ENCODE peak calls at places on chromosomes 2 and 18, in five cellular contexts. F is IMR-90, A is tibial artery, L is GM23338, R is cardiac muscle cell. C is an unnamed sample.

GRCh38 chr2:133651861-133652260 is 83.6 kb upstream of the NCKAP5 start:
- DNase-seq in F (no peak), A (no peak), L (no peak), R (no peak), C (no peak)

GRCh38 chr2:39399570-39399969 is 37.5 kb downstream of the MAP4K3 start:
- DNase-seq in F (no peak), A (no peak), L (no peak), R (no peak), C (no peak)

GRCh38 chr2:65177754-65178442 is 48.0 kb upstream of the RAB1A start:
- DNase-seq in F (no peak), A (no peak), L (no peak), R (peak), C (no peak)

GRCh38 chr18:74217476-74218143 is 69.3 kb downstream of the TIMM21 start:
- DNase-seq in F (no peak), A (no peak), L (no peak), R (no peak), C (no peak)

GRCh38 chr18:28198588-28198987 is 21.7 kb upstream of the CDH2 start:
- DNase-seq in F (no peak), A (no peak), L (no peak), R (no peak), C (no peak)

GRCh38 chr2:153864022-153864421 is 7.7 kb upstream of the GALNT13 start:
- DNase-seq in F (no peak), A (no peak), L (peak), R (peak), C (no peak)

GRCh38 chr2:68463287-68463877 is 3.7 kb downstream of the FBXO48 start:
- DNase-seq in F (peak), A (no peak), L (peak), R (peak), C (no peak)

GRCh38 chr2:239714116-239714515 is 311.0 kb downstream of the NDUFA10 start:
- DNase-seq in F (no peak), A (peak), L (no peak), R (no peak), C (no peak)

GRCh38 chr2:45237128-45237527 is 227.9 kb upstream of the SIX2 start:
- DNase-seq in F (peak), A (no peak), L (no peak), R (no peak), C (no peak)

GRCh38 chr2:155145758-155146229 is 447.3 kb downstream of the KCNJ3 start:
- DNase-seq in F (no peak), A (no peak), L (no peak), R (peak), C (no peak)

GRCh38 chr2:241540766-241541561 is 17.6 kb upstream of the BOK start:
- DNase-seq in F (no peak), A (no peak), L (peak), R (peak), C (no peak)

GRCh38 chr18:77248873-77249582 is 620 bp upstream of the GALR1 start:
- DNase-seq in F (no peak), A (no peak), L (peak), R (no peak), C (no peak)

GRCh38 chr2:109410021-109410815 is 203.5 kb downstream of the SEPTIN10 start:
- DNase-seq in F (peak), A (no peak), L (peak), R (peak), C (no peak)

GRCh38 chr18:37566479-37567060 is 972 bp upstream of the CELF4 start:
- DNase-seq in F (no peak), A (no peak), L (peak), R (peak), C (peak)

GRCh38 chr2:15668611-15669305 is 77.1 kb downstream of the DDX1 start:
- DNase-seq in F (peak), A (peak), L (no peak), R (no peak), C (no peak)

GRCh38 chr2:54677476-54678265 is 45.8 kb upstream of the EML6 start:
- DNase-seq in F (peak), A (no peak), L (no peak), R (no peak), C (no peak)

GRCh38 chr2:69518836-69519235 is 81.6 kb upstream of the NFU1 start:
- DNase-seq in F (no peak), A (no peak), L (peak), R (no peak), C (no peak)

GRCh38 chr2:135664623-135665068 is 77.0 kb upstream of the UBXN4 start:
- DNase-seq in F (peak), A (no peak), L (no peak), R (no peak), C (no peak)

GRCh38 chr2:126220336-126220735 is 435.6 kb upstream of the GYPC start:
- DNase-seq in F (no peak), A (no peak), L (no peak), R (no peak), C (no peak)

GRCh38 chr2:98665638-98666037 is 57.2 kb downstream of the UNC50 start:
- DNase-seq in F (no peak), A (no peak), L (no peak), R (no peak), C (no peak)

GRCh38 chr2:70124983-70125480 is 37.8 kb downstream of the PCBP1 start:
- DNase-seq in F (peak), A (peak), L (peak), R (peak), C (peak)

GRCh38 chr2:46493241-46493970 is 14.0 kb downstream of the TMEM247 start:
- DNase-seq in F (peak), A (no peak), L (no peak), R (peak), C (no peak)

GRCh38 chr2:229575569-229576315 is 138.6 kb downstream of the DNER start:
- DNase-seq in F (no peak), A (no peak), L (no peak), R (no peak), C (no peak)

DNA sequence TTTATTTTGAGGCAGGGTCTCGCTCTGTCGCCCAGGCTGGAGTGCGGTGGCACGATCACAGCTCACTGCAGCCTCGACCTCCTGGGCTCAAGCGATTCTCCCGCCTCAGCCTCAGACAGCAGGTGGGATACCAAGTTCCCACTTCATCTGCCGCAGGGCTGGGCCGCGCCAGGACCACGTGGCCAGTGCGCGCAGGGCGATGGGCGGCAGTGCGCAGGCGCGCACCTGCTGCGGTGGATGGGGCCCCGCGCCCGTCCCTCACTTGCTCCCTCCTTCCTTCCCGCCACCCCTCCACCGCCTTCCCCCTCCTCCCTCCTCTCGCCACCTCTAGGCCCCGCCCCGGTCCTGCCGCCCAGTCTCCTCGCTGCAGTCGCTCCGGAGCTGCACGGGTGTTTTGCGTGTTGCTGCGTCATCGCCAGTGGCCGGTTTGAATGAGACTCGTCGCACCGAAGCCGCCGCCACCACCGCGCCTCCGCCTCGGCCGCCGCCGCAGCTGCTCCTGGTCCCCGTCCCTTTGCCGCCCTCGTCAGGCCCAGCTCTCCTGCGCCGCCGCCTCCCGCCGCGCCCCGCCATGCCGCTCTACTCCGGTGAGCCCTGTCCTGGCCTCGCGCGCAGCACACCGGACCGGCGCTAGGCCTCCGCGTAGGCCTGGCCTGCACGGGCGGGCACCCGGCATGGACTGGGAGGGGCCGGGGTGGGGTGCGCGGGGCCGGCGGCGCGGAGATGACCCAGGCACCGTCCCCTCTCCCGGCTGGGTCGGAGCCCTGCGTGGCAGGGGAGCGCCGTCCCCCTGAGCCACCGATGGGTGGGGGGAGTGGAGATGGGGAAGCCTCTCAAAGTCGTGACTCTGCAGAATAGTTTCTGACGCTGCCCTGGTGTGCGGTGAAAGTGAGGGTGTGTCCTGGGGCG is at the start of gene USP14:
- DNase-seq in F (peak), A (peak), L (peak), R (peak), C (peak)
- TF ChIP-seq CTCF in F (no peak), A (no peak), L (peak), R (no peak), C (peak)

DNA sequence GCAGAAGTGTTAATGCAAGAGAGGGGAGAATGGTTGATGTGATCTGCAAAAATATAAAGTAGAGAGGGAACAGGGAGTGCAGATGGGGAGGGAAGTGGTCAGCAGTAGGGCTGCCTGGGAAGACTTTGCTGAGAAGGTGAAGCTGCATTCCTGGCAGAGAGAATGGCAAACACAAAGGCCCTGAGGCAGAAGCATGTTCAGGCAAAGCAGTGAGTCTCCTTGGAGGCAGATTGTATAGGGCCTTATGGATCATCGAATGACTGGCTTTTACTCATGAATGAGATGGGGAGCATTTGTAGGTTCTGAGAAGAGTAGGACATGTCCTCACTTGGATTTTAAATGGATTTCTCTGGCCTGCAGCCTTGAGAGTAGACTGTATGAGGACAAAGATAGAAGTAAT is 9.5 kb downstream of the ITGA6 start:
- DNase-seq in F (no peak), A (no peak), L (no peak), R (no peak), C (no peak)
- H3K27ac ChIP-seq in F (no peak), A (no peak), L (no peak), R (no peak), C (no peak)

GRCh38 chr2:173021939-173022371 is 53.7 kb upstream of the MAP3K20 start:
- DNase-seq in F (peak), A (no peak), L (peak), R (no peak), C (no peak)
- TF ChIP-seq CTCF in F (peak), A (no peak), L (peak), R (peak), C (no peak)

GRCh38 chr18:21315741-21316187 is 73.7 kb downstream of the GREB1L start:
- DNase-seq in F (no peak), A (no peak), L (peak), R (peak), C (no peak)
- H3K27ac ChIP-seq in F (no peak), A (no peak), L (no peak), R (peak), C (no peak)

DNA sequence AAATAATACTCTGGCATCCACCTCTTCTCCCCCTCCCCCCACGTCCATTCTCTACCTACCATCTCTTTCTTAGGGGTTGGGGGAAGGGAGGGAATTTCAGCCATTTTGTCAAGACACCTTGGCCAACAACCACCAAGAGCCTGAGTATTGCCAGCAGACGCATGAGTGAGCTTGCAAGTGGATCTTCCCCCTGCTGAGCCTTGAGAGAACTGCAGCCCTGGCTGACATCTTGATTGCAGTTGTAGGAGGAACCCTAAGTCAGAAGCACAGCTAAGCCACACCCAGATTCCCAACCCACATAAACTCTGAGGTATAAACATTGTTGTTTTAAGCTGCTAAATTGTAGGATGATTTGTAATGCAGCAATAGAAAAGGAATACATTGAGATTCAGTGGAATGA is 165.6 kb downstream of the TMEFF2 start:
- DNase-seq in F (peak), A (no peak), L (peak), R (no peak), C (no peak)
- TF ChIP-seq CTCF in F (peak), A (no peak), L (peak), R (no peak), C (no peak)

GRCh38 chr2:102061286-102061699 is 69.5 kb downstream of the IL1R2 start:
- DNase-seq in F (no peak), A (no peak), L (no peak), R (no peak), C (no peak)

GRCh38 chr2:102061962-102062795 is 70.4 kb downstream of the IL1R2 start:
- DNase-seq in F (peak), A (no peak), L (no peak), R (no peak), C (no peak)

GRCh38 chr2:102060047-102060446 is 68.3 kb downstream of the IL1R2 start:
- DNase-seq in F (no peak), A (no peak), L (no peak), R (no peak), C (no peak)

GRCh38 chr2:102059151-102059550 is 67.4 kb downstream of the IL1R2 start:
- DNase-seq in F (no peak), A (no peak), L (no peak), R (no peak), C (no peak)

DNA sequence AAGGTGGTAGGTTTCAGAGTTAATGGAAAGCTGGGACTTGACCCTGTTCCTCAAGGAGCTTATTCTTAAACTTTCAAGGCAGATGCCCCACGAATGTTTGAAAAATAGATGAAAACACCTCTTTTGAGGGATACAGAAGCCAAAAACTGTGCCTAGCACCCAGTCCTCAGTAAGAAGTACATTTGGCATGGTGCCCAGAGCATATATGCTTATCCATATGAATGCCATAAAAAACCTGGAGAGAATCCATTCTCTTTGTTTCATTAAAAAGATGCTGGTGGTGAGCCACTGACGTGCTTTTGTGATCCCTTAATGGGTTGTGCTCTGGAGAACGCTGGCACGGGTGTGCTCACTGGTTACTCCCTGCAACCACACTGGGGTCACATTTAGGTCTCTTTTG is 69.0 kb downstream of the IL1R2 start:
- DNase-seq in F (no peak), A (no peak), L (no peak), R (no peak), C (no peak)
- H3K27ac ChIP-seq in F (no peak), A (no peak), L (no peak), R (no peak), C (no peak)

GRCh38 chr2:127841466-127842178 is 16.3 kb downstream of the POLR2D start:
- DNase-seq in F (no peak), A (no peak), L (no peak), R (no peak), C (no peak)
- TF ChIP-seq CTCF in F (no peak), A (no peak), L (no peak), R (no peak), C (no peak)

GRCh38 chr2:48482774-48483173 is 47.2 kb upstream of the STON1 start:
- DNase-seq in F (no peak), A (no peak), L (no peak), R (no peak), C (peak)

GRCh38 chr2:48483916-48484315 is 46.0 kb upstream of the STON1 start:
- DNase-seq in F (peak), A (no peak), L (no peak), R (no peak), C (no peak)

GRCh38 chr2:48480526-48480925 is 49.4 kb upstream of the STON1 start:
- DNase-seq in F (no peak), A (no peak), L (no peak), R (no peak), C (no peak)

GRCh38 chr2:48482313-48482712 is 47.6 kb upstream of the STON1 start:
- DNase-seq in F (peak), A (no peak), L (no peak), R (no peak), C (no peak)

DNA sequence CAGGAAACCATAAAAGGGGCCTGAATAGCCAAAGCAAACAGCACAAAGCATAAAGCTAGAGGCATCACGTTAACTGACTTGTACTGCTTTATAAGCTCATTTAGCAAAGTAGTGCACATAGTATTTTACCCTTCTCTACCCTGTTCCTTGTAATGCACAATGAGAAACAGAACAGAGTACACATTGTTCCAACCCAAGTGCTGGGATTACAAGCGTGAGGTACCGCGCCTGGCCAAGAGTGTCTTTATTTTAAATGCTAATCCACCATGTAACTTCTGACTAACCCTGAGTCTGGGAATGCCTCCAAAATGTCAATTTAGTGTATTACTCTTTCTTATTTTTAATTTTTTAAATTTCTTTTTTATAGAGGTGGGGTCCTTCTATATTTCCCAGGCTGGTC is 46.4 kb upstream of the STON1 start:
- DNase-seq in F (peak), A (no peak), L (no peak), R (no peak), C (no peak)
- H3K27ac ChIP-seq in F (peak), A (peak), L (no peak), R (no peak), C (peak)

DNA sequence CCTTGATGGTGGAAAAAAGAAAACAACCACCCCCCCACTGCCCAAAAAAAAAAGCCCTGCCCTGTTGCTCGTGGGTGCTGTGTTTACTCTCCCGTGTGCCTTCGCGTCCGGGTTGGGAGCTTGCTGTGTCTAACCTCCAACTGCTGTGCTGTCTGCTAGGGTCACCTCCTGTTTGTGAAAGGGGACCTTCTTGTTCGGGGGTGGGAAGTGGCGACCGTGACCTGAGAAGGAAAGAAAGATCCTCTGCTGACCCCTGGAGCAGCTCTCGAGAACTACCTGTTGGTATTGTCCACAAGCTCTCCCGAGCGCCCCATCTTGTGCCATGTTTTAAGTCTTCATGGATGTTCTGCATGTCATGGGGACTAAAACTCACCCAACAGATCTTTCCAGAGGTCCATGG is 28.0 kb downstream of the MAL start:
- DNase-seq in F (no peak), A (no peak), L (peak), R (no peak), C (no peak)
- TF ChIP-seq CTCF in F (no peak), A (no peak), L (peak), R (no peak), C (no peak)

GRCh38 chr2:207869784-207870778 is 100.4 kb upstream of the FZD5 start:
- DNase-seq in F (peak), A (no peak), L (no peak), R (no peak), C (no peak)
- H3K27ac ChIP-seq in F (no peak), A (no peak), L (peak), R (no peak), C (no peak)